ENCODE peak calls at places on chromosomes 7 and 10, in four cellular contexts. Z, H, E and C are unnamed samples.

GRCh38 chr10:6722616-6723004 is 142.5 kb upstream of the PRKCQ start:
- DNase-seq in E (peak), H (no peak), Z (no peak), C (no peak)

GRCh38 chr10:52318136-52318810 is 4.2 kb downstream of the DKK1 start:
- DNase-seq in Z (no peak), E (no peak), H (no peak), C (no peak)

GRCh38 chr7:68676789-68677535 is 921.3 kb upstream of the AUTS2 start:
- DNase-seq in Z (peak), E (no peak), H (no peak), C (peak)

GRCh38 chr10:71059059-71059818 is 153.1 kb upstream of the UNC5B start:
- DNase-seq in E (no peak), H (no peak), Z (no peak), C (no peak)

GRCh38 chr7:123876557-123877256 is 31.7 kb downstream of the HYAL4 start:
- DNase-seq in E (no peak), H (no peak), Z (no peak), C (no peak)

GRCh38 chr7:157485361-157485831 is 148.6 kb downstream of the DNAJB6 start:
- DNase-seq in H (no peak), Z (no peak), E (no peak), C (no peak)

GRCh38 chr7:82816272-82816671 is 346.4 kb downstream of the PCLO start:
- DNase-seq in H (no peak), Z (no peak), E (no peak), C (no peak)

GRCh38 chr10:65796472-65796871 is 1129.4 kb upstream of the LRRTM3 start:
- DNase-seq in H (no peak), E (no peak), Z (no peak), C (no peak)

GRCh38 chr7:85469446-85469970 is 282.7 kb upstream of the SEMA3D start:
- DNase-seq in Z (no peak), E (no peak), H (no peak), C (no peak)

GRCh38 chr10:43265799-43266721 is 805 bp downstream of the RASGEF1A start:
- DNase-seq in E (peak), Z (no peak), H (peak), C (no peak)

GRCh38 chr7:47042669-47043068 is 539.2 kb downstream of the TNS3 start:
- DNase-seq in E (no peak), Z (no peak), H (no peak), C (no peak)

GRCh38 chr7:23938937-23939552 is 229.0 kb downstream of the STK31 start:
- DNase-seq in Z (no peak), E (no peak), H (peak), C (no peak)

GRCh38 chr10:102758226-102758932 is 14.6 kb downstream of the WBP1L start:
- DNase-seq in H (no peak), Z (no peak), E (no peak), C (no peak)

GRCh38 chr10:106615081-106615480 is 549.4 kb downstream of the SORCS1 start:
- DNase-seq in E (no peak), Z (no peak), H (no peak), C (no peak)

GRCh38 chr10:36880898-36881297 is 244.5 kb upstream of the ANKRD30A start:
- DNase-seq in E (peak), Z (no peak), H (peak), C (no peak)

GRCh38 chr10:132539431-132539839 is 1.8 kb downstream of the INPP5A start:
- DNase-seq in E (no peak), H (no peak), Z (no peak), C (no peak)

GRCh38 chr7:13949450-13949849 is 40.0 kb downstream of the ETV1 start:
- DNase-seq in E (no peak), H (no peak), Z (no peak), C (no peak)